ENCODE peak calls at places on chromosomes 16 and 17, in ten cellular contexts. Q is LHCN-M2; S is nephron progenitor cell; B is NCI-H2029; M is stomach; H is effector memory CD4-positive, alpha-beta T cell; X is GM12891; A is NCI-H460; L is DMS 273 treated with DMSO at 0.1 percent for 48 hours; R is cardiac fibroblast. T is an unnamed sample.

GRCh38 chr16:69145658-69146057 is 13.2 kb downstream of the UTP4 start:
- DNase-seq in Q (peak; percentile 76), S (no peak), B (no peak), M (peak; percentile 56), H (no peak), X (no peak), A (no peak), L (peak; percentile 39), R (peak; percentile 60), T (no peak)

GRCh38 chr17:78933959-78934568 is 8.9 kb upstream of the TIMP2 start:
- DNase-seq in Q (peak; percentile 98), S (peak; percentile 82), B (peak; percentile 92), M (peak; percentile 96), H (no peak), X (no peak), A (peak; percentile 68), L (peak; percentile 89), R (peak; percentile 99), T (peak; percentile 99)

GRCh38 chr16:28264656-28265055 is 27.7 kb upstream of the SBK1 start:
- DNase-seq in Q (peak; percentile 23), S (peak; percentile 31), B (peak; percentile 23), M (peak; percentile 52), H (no peak), X (no peak), A (no peak), L (no peak), R (peak; percentile 74), T (peak; percentile 65)

GRCh38 chr16:87304951-87305350 is 12.2 kb downstream of the C16orf95 start:
- DNase-seq in Q (no peak), S (no peak), B (no peak), M (no peak), H (no peak), X (no peak), A (no peak), L (no peak), R (no peak), T (no peak)

GRCh38 chr16:79988721-79989220 is 388.2 kb upstream of the MAF start:
- DNase-seq in Q (no peak), S (no peak), B (no peak), M (no peak), H (no peak), X (no peak), A (no peak), L (no peak), R (no peak), T (no peak)

GRCh38 chr17:2087597-2088211 is 32.8 kb downstream of the HIC1 start:
- DNase-seq in Q (no peak), S (peak; percentile 34), B (no peak), M (no peak), H (peak; percentile 21), X (no peak), A (no peak), L (no peak), R (peak; percentile 57), T (no peak)

GRCh38 chr17:48259710-48260291 is 152.2 kb downstream of the SNX11 start:
- DNase-seq in Q (peak; percentile 72), S (no peak), B (peak; percentile 42), M (no peak), H (no peak), X (no peak), A (peak; percentile 27), L (no peak), R (peak; percentile 57), T (peak; percentile 32)

GRCh38 chr16:89482087-89482823 is 8.1 kb downstream of the ANKRD11 start:
- DNase-seq in Q (no peak), S (no peak), B (no peak), M (no peak), H (no peak), X (no peak), A (no peak), L (no peak), R (no peak), T (no peak)

GRCh38 chr16:56357291-56357764 is 68.0 kb downstream of the AMFR start:
- DNase-seq in Q (peak; percentile 37), S (no peak), B (no peak), M (peak; percentile 24), H (no peak), X (peak; percentile 12), A (no peak), L (no peak), R (peak; percentile 56), T (no peak)

GRCh38 chr17:58184986-58185761 is 7.4 kb upstream of the EPX start:
- DNase-seq in Q (no peak), S (no peak), B (no peak), M (no peak), H (no peak), X (no peak), A (no peak), L (no peak), R (no peak), T (no peak)

GRCh38 chr16:15502041-15502725 is 67.8 kb downstream of the BMERB1 start:
- DNase-seq in Q (peak; percentile 89), S (no peak), B (no peak), M (no peak), H (no peak), X (no peak), A (peak; percentile 96), L (no peak), R (peak; percentile 82), T (peak; percentile 96)